ENCODE peak calls at places on chromosome 19, in ten cellular contexts. B, C, P, Z, F, H, X, A, U and T are unnamed samples.

GRCh38 chr19:13022859-13023636 is 27.8 kb downstream of the NFIX start:
- DNase-seq in B (peak), U (no peak), H (peak), C (peak), A (no peak), F (peak), Z (peak), P (peak), X (peak), T (peak)

GRCh38 chr19:33254245-33254824 is 28.7 kb upstream of the SLC7A10 start:
- DNase-seq in F (no peak), P (no peak), X (no peak), H (no peak), Z (no peak), C (no peak), B (no peak), U (no peak), A (no peak), T (peak)

GRCh38 chr19:33777753-33778088 is 18.9 kb upstream of the KCTD15 start:
- DNase-seq in Z (no peak), H (no peak), A (no peak), U (no peak), F (no peak), X (no peak), P (no peak), B (no peak), C (no peak), T (no peak)

GRCh38 chr19:45147835-45148676 is 12.7 kb downstream of the NKPD1 start:
- DNase-seq in U (no peak), A (no peak), F (no peak), Z (no peak), H (no peak), C (no peak), P (peak), X (no peak), B (no peak), T (no peak)

GRCh38 chr19:30799854-30800755 is 427.9 kb downstream of the ZNF536 start:
- DNase-seq in U (peak), P (peak), C (no peak), X (no peak), Z (no peak), B (no peak), A (peak), H (no peak), F (peak), T (no peak)

GRCh38 chr19:42270346-42271044 is 1.4 kb downstream of the CIC start:
- DNase-seq in X (peak), F (peak), H (no peak), A (peak), P (no peak), C (peak), B (no peak), U (peak), Z (peak), T (peak)

GRCh38 chr19:51096473-51097165 is 11.6 kb downstream of the CTU1 start:
- DNase-seq in A (no peak), B (no peak), C (no peak), X (no peak), F (no peak), P (peak), H (no peak), Z (no peak), U (peak), T (no peak)

GRCh38 chr19:3409346-3410064 is 43.1 kb downstream of the NFIC start:
- DNase-seq in Z (peak), C (peak), P (no peak), A (no peak), H (no peak), U (no peak), X (no peak), F (peak), B (peak), T (no peak)

GRCh38 chr19:3443840-3444694 is 36.3 kb downstream of the SMIM24 start:
- DNase-seq in U (peak), A (peak), X (peak), B (peak), Z (no peak), P (peak), F (no peak), C (no peak), H (no peak), T (no peak)

GRCh38 chr19:33795370-33796163 is 1.1 kb upstream of the KCTD15 start:
- DNase-seq in B (no peak), U (peak), P (peak), X (peak), C (peak), Z (peak), A (peak), H (peak), F (peak), T (peak)

GRCh38 chr19:44476559-44477408 is 23.5 kb downstream of the ZNF180 start:
- DNase-seq in A (no peak), P (peak), U (no peak), X (peak), H (no peak), Z (no peak), B (no peak), F (no peak), C (no peak), T (no peak)

GRCh38 chr19:43751466-43752220 is 3.1 kb downstream of the SMG9 start:
- DNase-seq in H (no peak), X (no peak), A (no peak), C (no peak), U (no peak), P (no peak), Z (no peak), B (no peak), F (no peak), T (no peak)

GRCh38 chr19:8552810-8553209 is 24.4 kb downstream of the MYO1F start:
- DNase-seq in H (peak), C (no peak), A (no peak), U (no peak), B (no peak), F (no peak), Z (no peak), P (peak), X (no peak), T (no peak)

GRCh38 chr19:48810151-48810550 is 678 bp downstream of the BCAT2 start:
- DNase-seq in F (no peak), C (no peak), U (no peak), H (no peak), Z (no peak), X (peak), P (no peak), A (no peak), B (no peak), T (no peak)

GRCh38 chr19:51810228-51810627 is 15.3 kb downstream of the FPR3 start:
- DNase-seq in F (no peak), Z (no peak), H (no peak), P (peak), C (no peak), X (no peak), A (no peak), U (no peak), B (no peak), T (no peak)

GRCh38 chr19:44202470-44202869 is 9.9 kb upstream of the ZNF227 start:
- DNase-seq in P (no peak), A (no peak), U (no peak), C (no peak), Z (no peak), X (no peak), H (no peak), B (no peak), F (no peak), T (no peak)

GRCh38 chr19:4068058-4068966 is 1.6 kb upstream of the ZBTB7A start:
- DNase-seq in P (no peak), Z (no peak), H (no peak), B (no peak), U (peak), A (no peak), F (no peak), X (no peak), C (no peak), T (no peak)

GRCh38 chr19:33431986-33432385 is 58.5 kb downstream of the CEBPG start:
- DNase-seq in H (no peak), Z (no peak), F (no peak), B (no peak), A (no peak), X (no peak), C (peak), P (peak), U (no peak), T (no peak)

GRCh38 chr19:1274081-1274851 is 1.1 kb upstream of the FAM174C start:
- DNase-seq in F (no peak), H (no peak), A (peak), X (no peak), C (no peak), U (peak), P (no peak), B (no peak), Z (no peak), T (peak)
- H3K4me3 ChIP-seq in F (peak), H (peak), A (peak), X (peak), C (no peak), U (peak), P (peak), B (peak), Z (peak), T (peak)

DNA sequence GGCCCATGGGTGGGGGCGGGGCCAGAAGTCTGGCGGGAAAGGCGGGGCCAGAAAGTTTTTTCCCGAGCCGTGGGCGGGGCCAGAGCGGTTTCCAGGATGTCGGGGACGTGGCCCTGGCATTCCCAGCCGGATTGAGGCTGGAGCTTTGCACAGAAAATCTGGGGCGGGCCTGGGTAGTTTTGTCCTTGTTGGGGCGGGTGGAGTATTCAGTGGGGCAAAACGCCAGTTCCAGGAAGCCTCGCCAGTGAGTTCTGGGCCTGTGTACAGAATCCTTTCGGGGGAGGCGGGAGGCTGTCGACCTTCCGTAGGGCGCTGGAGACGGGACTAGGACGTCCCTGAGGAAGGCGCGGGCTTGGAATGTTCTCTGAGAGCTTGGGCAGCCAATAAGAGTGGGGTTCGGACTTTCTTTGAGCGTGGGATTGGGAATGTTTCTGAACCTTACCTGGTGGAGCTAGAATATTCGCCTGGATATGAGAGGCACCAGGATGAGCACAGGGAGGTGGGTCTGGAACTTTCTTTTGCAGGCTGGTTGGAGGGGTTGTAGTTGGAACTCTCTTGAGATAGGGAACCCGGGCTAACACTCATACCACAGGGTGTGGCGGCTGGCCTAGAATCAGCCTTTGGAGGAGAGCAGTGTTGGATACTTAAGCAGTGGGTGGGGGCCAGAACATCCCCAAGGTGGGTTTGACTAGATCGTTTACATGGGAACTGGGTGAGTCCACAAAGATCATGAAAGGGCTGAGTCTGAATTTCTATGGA is 1.3 kb downstream of the CCDC9 start:
- DNase-seq in U (peak), Z (no peak), C (peak), B (no peak), F (no peak), P (peak), X (no peak), A (no peak), H (no peak), T (no peak)
- TF ChIP-seq POLR2AphosphoS5 in U (peak), Z (peak), C (peak), B (peak), F (peak), P (peak), X (peak), A (peak), H (peak), T (no peak)

DNA sequence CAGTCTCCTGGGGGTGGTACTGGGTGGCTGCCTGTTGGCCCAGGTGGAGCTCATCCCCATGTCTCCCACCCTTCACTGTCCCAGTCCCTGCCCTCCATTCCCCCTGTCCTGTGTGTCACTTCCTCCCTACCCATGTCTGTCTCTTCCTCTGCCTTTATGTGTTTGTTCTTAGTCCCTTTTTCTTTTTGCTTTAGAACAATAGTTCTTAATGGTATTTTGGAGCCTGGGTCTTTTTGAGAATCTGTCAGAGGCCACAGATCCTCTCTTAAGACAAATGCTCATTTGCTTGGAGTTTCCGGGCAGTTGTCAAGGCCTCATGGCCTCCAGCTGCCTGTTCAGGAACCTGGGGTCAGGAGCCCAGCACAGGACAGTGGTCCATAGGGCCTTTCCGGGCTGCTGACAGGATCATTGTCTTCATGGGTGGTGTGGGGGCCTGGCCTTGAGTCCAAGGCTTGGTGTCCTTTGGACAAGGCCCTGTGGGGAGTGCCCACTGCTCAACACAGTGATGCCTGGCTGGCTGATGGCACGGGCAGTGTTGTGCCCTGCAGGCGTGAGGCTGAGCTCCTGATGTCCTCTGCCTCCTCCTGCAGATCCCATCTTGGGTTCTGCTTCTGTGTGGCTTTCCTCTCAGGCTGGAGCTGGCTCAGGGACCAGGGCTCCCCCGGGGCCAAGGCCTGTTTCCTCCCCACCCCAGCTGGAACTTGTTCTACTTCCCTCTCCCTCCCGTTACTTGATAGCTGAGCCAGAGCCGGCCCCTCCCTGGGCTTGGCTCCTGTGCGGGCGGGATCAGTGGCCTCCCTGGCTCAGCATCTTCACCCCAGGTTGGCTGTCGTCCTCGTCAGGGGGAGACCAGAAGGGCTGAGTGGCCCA is 3.5 kb downstream of the EGLN2 start:
- DNase-seq in Z (no peak), A (peak), B (no peak), C (peak), U (peak), H (no peak), F (peak), X (no peak), P (no peak), T (no peak)
- H3K4me3 ChIP-seq in Z (peak), A (peak), B (peak), C (no peak), U (peak), H (peak), F (peak), X (peak), P (peak), T (peak)

DNA sequence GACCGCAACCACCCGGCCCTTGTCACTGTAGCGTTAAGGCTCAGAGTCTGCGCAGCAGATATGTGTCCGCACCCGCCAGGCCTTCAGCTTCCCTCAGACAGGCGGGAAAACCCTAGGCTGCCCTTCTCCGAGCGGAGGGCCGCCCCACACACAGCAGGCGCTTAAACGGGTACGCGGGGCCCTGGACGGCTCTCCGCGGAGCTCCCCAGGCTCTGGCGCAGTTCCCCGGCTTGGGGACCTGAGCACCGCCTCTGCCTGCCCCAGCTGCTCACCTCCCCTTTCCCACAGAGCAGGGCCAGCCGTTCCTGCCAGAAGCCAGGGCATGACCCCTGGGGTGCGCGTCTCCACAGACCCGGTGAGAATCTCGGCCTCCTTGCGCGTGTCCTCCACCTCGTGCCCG is 599 bp downstream of the ZNF135 start:
- DNase-seq in F (no peak), Z (no peak), U (no peak), X (no peak), C (no peak), H (no peak), A (peak), B (no peak), P (peak), T (no peak)
- TF ChIP-seq POLR2AphosphoS5 in F (no peak), Z (no peak), U (no peak), X (no peak), C (no peak), H (no peak), A (no peak), B (no peak), P (no peak), T (no peak)

GRCh38 chr19:54791476-54791875 is 11.9 kb upstream of the KIR2DL4 start:
- DNase-seq in F (no peak), Z (no peak), U (no peak), H (no peak), X (no peak), P (no peak), B (no peak), A (no peak), C (no peak), T (no peak)

GRCh38 chr19:54795763-54796162 is 7.6 kb upstream of the KIR2DL4 start:
- DNase-seq in U (no peak), A (no peak), F (no peak), H (no peak), P (no peak), B (no peak), X (no peak), Z (no peak), C (no peak), T (peak)

GRCh38 chr19:54790711-54791110 is 12.7 kb upstream of the KIR2DL4 start:
- DNase-seq in A (no peak), U (no peak), B (no peak), C (peak), P (no peak), H (no peak), Z (no peak), X (no peak), F (no peak), T (no peak)

DNA sequence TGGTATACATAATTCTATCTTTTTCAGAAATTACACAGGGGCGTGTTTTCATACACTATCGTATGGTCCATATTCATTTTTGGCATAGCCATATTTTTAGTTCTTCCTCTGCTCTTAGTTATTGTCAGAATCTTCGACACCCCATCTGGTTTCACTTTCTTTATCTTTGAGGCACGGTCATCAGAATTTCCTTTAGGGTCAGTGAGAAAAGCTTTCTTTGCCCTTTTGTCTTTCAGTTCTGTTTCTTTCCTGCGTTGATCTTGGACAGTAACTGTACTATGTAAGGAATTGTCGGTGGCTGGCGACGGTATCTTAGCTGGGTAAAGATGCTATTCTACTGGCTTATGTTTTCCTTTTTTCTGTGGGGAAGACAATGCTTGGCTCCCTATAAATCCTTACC is 10.6 kb upstream of the KIR2DL4 start:
- DNase-seq in C (peak), A (no peak), F (no peak), X (no peak), P (no peak), U (no peak), B (no peak), Z (no peak), H (no peak), T (no peak)
- H3K4me3 ChIP-seq in C (no peak), A (peak), F (no peak), X (no peak), P (no peak), U (no peak), B (peak), Z (peak), H (no peak), T (no peak)

GRCh38 chr19:35885909-35886308 is 14.4 kb downstream of the NFKBID start:
- DNase-seq in C (no peak), U (no peak), X (no peak), A (no peak), P (no peak), F (no peak), Z (no peak), B (no peak), H (no peak), T (no peak)
- TF ChIP-seq POLR2AphosphoS5 in C (no peak), U (peak), X (no peak), A (no peak), P (no peak), F (no peak), Z (no peak), B (no peak), H (no peak), T (no peak)